ENCODE peak calls at places on chromosomes 2 and 18, in six cellular contexts. U is Right ventricle myocardium superior, E is glutamatergic neuron, M is Calu3, G is HTR-8/SVneo, Q is GM19239. R is an unnamed sample.

GRCh38 chr18:76528477-76529432 is 33.7 kb upstream of the ZNF516 start:
- DNase-seq in U (no peak), E (peak), Q (no peak), G (peak), M (peak), R (no peak)

GRCh38 chr2:65177754-65178442 is 48.0 kb upstream of the RAB1A start:
- DNase-seq in E (no peak), U (no peak), Q (no peak), G (no peak), M (no peak), R (no peak)

GRCh38 chr2:202604699-202605098 is 30.1 kb upstream of the FAM117B start:
- DNase-seq in G (no peak), U (no peak), Q (no peak), E (no peak), M (no peak), R (peak)

GRCh38 chr2:151946856-151947523 is 118.8 kb upstream of the ARL5A start:
- DNase-seq in G (peak), E (peak), M (peak), U (no peak), Q (peak), R (peak)

GRCh38 chr2:69798466-69798908 is 31.0 kb upstream of the GMCL1 start:
- DNase-seq in E (no peak), U (no peak), G (peak), M (no peak), Q (no peak), R (no peak)

GRCh38 chr2:96369186-96369585 is 33.6 kb downstream of the NCAPH start:
- DNase-seq in E (no peak), G (no peak), M (no peak), Q (no peak), U (no peak), R (no peak)

GRCh38 chr18:50024466-50024865 is 170.5 kb downstream of the MYO5B start:
- DNase-seq in U (no peak), E (no peak), Q (no peak), G (no peak), M (no peak), R (no peak)

GRCh38 chr2:188978291-188979081 is 4.3 kb downstream of the COL3A1 start:
- DNase-seq in M (peak), U (no peak), G (no peak), E (no peak), Q (peak), R (no peak)

GRCh38 chr18:26686532-26686931 is 138.2 kb upstream of the KCTD1 start:
- DNase-seq in G (no peak), Q (no peak), M (no peak), U (no peak), E (no peak), R (no peak)

GRCh38 chr2:222398446-222398885 is 25.9 kb upstream of the SGPP2 start:
- DNase-seq in E (no peak), M (no peak), Q (no peak), U (no peak), G (no peak), R (no peak)

GRCh38 chr2:9228781-9229469 is 22.3 kb downstream of the ASAP2 start:
- DNase-seq in M (no peak), U (no peak), E (no peak), Q (no peak), G (no peak), R (no peak)

GRCh38 chr18:49207373-49207772 is 253.1 kb downstream of the DYM start:
- DNase-seq in G (no peak), E (no peak), Q (no peak), U (no peak), M (no peak), R (no peak)

GRCh38 chr18:23058746-23059440 is 76.4 kb upstream of the CABLES1 start:
- DNase-seq in M (no peak), G (no peak), Q (no peak), E (no peak), U (no peak), R (no peak)

GRCh38 chr2:238466242-238466598 is 39.5 kb downstream of the ASB1 start:
- DNase-seq in Q (no peak), G (no peak), E (no peak), M (no peak), U (no peak), R (no peak)

GRCh38 chr2:146161256-146161882 is 1641.5 kb upstream of the ZEB2 start:
- DNase-seq in G (no peak), U (no peak), Q (no peak), E (no peak), M (no peak), R (no peak)

GRCh38 chr2:195536863-195537262 is 120.2 kb upstream of the SLC39A10 start:
- DNase-seq in E (no peak), M (no peak), U (no peak), Q (no peak), G (no peak), R (no peak)

GRCh38 chr18:8277270-8277669 is 332.0 kb upstream of the RAB12 start:
- DNase-seq in U (no peak), E (no peak), M (no peak), G (no peak), Q (no peak), R (no peak)

GRCh38 chr2:53475766-53476165 is 291.8 kb upstream of the CHAC2 start:
- DNase-seq in E (no peak), U (no peak), M (no peak), Q (no peak), G (no peak), R (no peak)

GRCh38 chr2:215280326-215280725 is 31.5 kb upstream of the ATIC start:
- DNase-seq in U (no peak), E (no peak), G (no peak), M (no peak), Q (no peak), R (no peak)

GRCh38 chr2:219230201-219230540 is 565 bp downstream of the ANKZF1 start:
- DNase-seq in Q (no peak), U (peak), M (peak), G (no peak), E (peak), R (peak)

GRCh38 chr2:228048838-228049490 is 132.5 kb downstream of the SPHKAP start:
- DNase-seq in G (peak), M (peak), U (no peak), E (peak), Q (no peak), R (no peak)

GRCh38 chr2:86788881-86789686 is 1.6 kb downstream of the CD8A start:
- DNase-seq in U (no peak), E (peak), M (no peak), G (no peak), Q (no peak), R (no peak)

GRCh38 chr2:192190474-192190873 is 4.3 kb downstream of the TMEFF2 start:
- DNase-seq in E (no peak), G (no peak), M (no peak), U (no peak), Q (no peak), R (no peak)

GRCh38 chr18:35389095-35389618 is 12.0 kb upstream of the ZNF396 start:
- DNase-seq in M (no peak), E (no peak), Q (no peak), U (no peak), G (no peak), R (no peak)

GRCh38 chr2:180000434-180000833 is 6.7 kb downstream of the CWC22 start:
- DNase-seq in E (no peak), Q (no peak), U (no peak), M (no peak), G (no peak), R (no peak)

GRCh38 chr2:240933966-240934700 is 28.0 kb downstream of the CROCC2 start:
- DNase-seq in U (peak), E (no peak), Q (no peak), M (no peak), G (no peak), R (no peak)

GRCh38 chr2:211816739-211817138 is 721.9 kb downstream of the ERBB4 start:
- DNase-seq in G (no peak), E (no peak), M (no peak), Q (no peak), U (no peak), R (no peak)

GRCh38 chr2:137435176-137435575 is 529.1 kb upstream of the HNMT start:
- DNase-seq in U (no peak), G (no peak), M (no peak), Q (no peak), E (no peak), R (no peak)

GRCh38 chr18:77133920-77134496 is 1.4 kb upstream of the MBP start:
- DNase-seq in Q (no peak), M (peak), G (no peak), U (peak), E (peak), R (no peak)

GRCh38 chr2:163665051-163665450 is 70.8 kb downstream of the FIGN start:
- DNase-seq in E (no peak), Q (no peak), M (no peak), U (no peak), G (no peak), R (no peak)

GRCh38 chr2:233816334-233816733 is 38.0 kb downstream of the HJURP start:
- DNase-seq in Q (no peak), E (no peak), U (no peak), G (no peak), M (no peak), R (no peak)

GRCh38 chr2:96391153-96391827 is 55.7 kb downstream of the NCAPH start:
- DNase-seq in U (no peak), M (no peak), G (no peak), Q (no peak), E (no peak), R (no peak)

R was measured in germinal center.